ENCODE peak calls at places on chromosome 13, in five cellular contexts. One of them, this sample, is unnamed.
A peak's percentile ranks its signal among the peaks of the same experiment; 100 is the strongest.

GRCh38 chr13:26946675-26947342 is 186.2 kb upstream of the GPR12 start:
- DNase-seq in A549: peak; percentile 50
- DNase-seq in K562: peak; percentile 39
- DNase-seq in SK-N-SH: peak; percentile 48
- DNase-seq in GM12878: peak; percentile 16
- DNase-seq in this sample: peak; percentile 73

GRCh38 chr13:52377898-52378297 is 28.1 kb downstream of the THSD1 start:
- DNase-seq in A549: no peak
- DNase-seq in K562: no peak
- DNase-seq in SK-N-SH: no peak
- DNase-seq in GM12878: no peak
- DNase-seq in this sample: no peak

GRCh38 chr13:110126391-110126961 is 180.5 kb downstream of the COL4A1 start:
- DNase-seq in A549: no peak
- DNase-seq in K562: no peak
- DNase-seq in SK-N-SH: no peak
- DNase-seq in GM12878: no peak
- DNase-seq in this sample: peak; percentile 98

GRCh38 chr13:46951516-46951915 is 54.7 kb upstream of the HTR2A start:
- DNase-seq in A549: no peak
- DNase-seq in K562: no peak
- DNase-seq in SK-N-SH: no peak
- DNase-seq in GM12878: no peak
- DNase-seq in this sample: no peak

GRCh38 chr13:31468114-31468902 is 268.5 kb downstream of the B3GLCT start:
- DNase-seq in A549: no peak
- DNase-seq in K562: no peak
- DNase-seq in SK-N-SH: no peak
- DNase-seq in GM12878: no peak
- DNase-seq in this sample: no peak

GRCh38 chr13:70959376-70959775 is 851.1 kb upstream of the KLHL1 start:
- DNase-seq in A549: no peak
- DNase-seq in K562: no peak
- DNase-seq in SK-N-SH: no peak
- DNase-seq in GM12878: no peak
- DNase-seq in this sample: no peak

GRCh38 chr13:51625555-51626345 is 41.5 kb downstream of the WDFY2 start:
- DNase-seq in A549: no peak
- DNase-seq in K562: no peak
- DNase-seq in SK-N-SH: no peak
- DNase-seq in GM12878: no peak
- DNase-seq in this sample: no peak

GRCh38 chr13:41520699-41521630 is 63.6 kb downstream of the RGCC start:
- DNase-seq in A549: no peak
- DNase-seq in K562: no peak
- DNase-seq in SK-N-SH: no peak
- DNase-seq in GM12878: no peak
- DNase-seq in this sample: no peak

GRCh38 chr13:25179810-25180437 is 7.8 kb upstream of the AMER2 start:
- DNase-seq in A549: no peak
- DNase-seq in K562: no peak
- DNase-seq in SK-N-SH: no peak
- DNase-seq in GM12878: no peak
- DNase-seq in this sample: no peak

GRCh38 chr13:65592757-65593156 is 1637.4 kb downstream of the PCDH9 start:
- DNase-seq in A549: no peak
- DNase-seq in K562: no peak
- DNase-seq in SK-N-SH: no peak
- DNase-seq in GM12878: no peak
- DNase-seq in this sample: peak; percentile 1

GRCh38 chr13:100209857-100210580 is 121.1 kb downstream of the PCCA start:
- DNase-seq in A549: no peak
- DNase-seq in K562: no peak
- DNase-seq in SK-N-SH: no peak
- DNase-seq in GM12878: no peak
- DNase-seq in this sample: peak; percentile 82

GRCh38 chr13:109949395-109949794 is 163.0 kb upstream of the IRS2 start:
- DNase-seq in A549: no peak
- DNase-seq in K562: no peak
- DNase-seq in SK-N-SH: no peak
- DNase-seq in GM12878: no peak
- DNase-seq in this sample: peak; percentile 23

GRCh38 chr13:69264362-69265334 is 843.0 kb upstream of the ATXN8OS start:
- DNase-seq in A549: no peak
- DNase-seq in K562: no peak
- DNase-seq in SK-N-SH: no peak
- DNase-seq in GM12878: no peak
- DNase-seq in this sample: no peak

GRCh38 chr13:24267283-24267682 is 42.1 kb upstream of the C1QTNF9 start:
- DNase-seq in A549: no peak
- DNase-seq in K562: no peak
- DNase-seq in SK-N-SH: no peak
- DNase-seq in GM12878: peak; percentile 30
- DNase-seq in this sample: no peak

DNA sequence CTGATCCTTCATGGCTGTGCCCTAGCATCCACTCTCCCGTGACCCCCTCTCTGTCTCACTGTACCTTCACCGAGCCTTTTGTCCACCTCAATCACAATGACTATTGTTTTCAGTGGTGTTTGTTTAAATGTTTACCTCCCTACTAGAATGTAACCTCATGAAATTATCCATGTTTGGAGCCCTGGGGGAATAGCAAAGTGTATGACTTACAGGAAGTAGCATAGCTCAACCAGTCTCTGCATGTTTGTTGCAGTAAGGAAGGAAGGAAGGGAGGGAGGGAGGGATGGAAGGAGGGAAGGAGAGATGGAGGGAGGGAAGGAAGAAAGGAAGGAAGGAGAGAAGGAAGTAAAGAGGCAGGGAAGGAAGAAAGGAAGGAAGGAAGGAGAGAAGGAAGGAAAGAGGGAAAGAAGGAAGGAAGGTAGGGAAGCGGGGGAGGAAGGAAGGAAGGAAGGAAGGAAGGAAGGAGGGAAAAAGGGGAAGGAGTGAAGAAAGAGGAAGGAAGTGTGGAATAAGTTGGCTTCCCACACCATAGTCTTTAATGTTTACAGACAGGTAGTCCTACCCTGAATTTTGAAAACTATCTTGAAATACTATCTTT is 421.4 kb downstream of the COG6 start:
- DNase-seq in A549: no peak
- DNase-seq in K562: no peak
- DNase-seq in SK-N-SH: no peak
- DNase-seq in GM12878: no peak
- DNase-seq in this sample: no peak
- TF ChIP-seq RCOR1 in A549: no peak
- TF ChIP-seq RCOR1 in K562: no peak
- TF ChIP-seq RCOR1 in SK-N-SH: no peak
- TF ChIP-seq RCOR1 in GM12878: no peak
- TF ChIP-seq RCOR1 in this sample: no peak

DNA sequence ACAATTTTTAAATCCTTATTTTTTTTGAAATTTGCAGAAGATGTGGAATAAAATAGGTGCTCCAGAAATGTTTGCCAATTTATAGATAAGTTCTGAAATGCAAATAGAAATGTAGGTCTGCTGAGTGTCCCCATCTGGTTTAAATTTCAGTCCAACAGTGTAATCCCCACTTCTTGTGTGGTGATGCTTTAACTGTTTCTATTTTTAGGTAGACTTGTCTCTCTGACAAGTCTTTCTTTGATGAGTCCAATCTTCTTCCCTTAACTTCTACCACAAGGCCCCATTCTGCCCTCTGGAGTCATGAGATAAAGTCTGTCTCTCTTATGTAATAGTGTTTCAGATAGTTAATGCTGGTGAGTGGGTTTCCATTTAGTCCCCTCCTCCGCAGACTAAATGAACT is 390.4 kb downstream of the RFC3 start:
- DNase-seq in A549: no peak
- DNase-seq in K562: no peak
- DNase-seq in SK-N-SH: no peak
- DNase-seq in GM12878: no peak
- DNase-seq in this sample: peak; percentile 21
- TF ChIP-seq RCOR1 in A549: no peak
- TF ChIP-seq RCOR1 in K562: no peak
- TF ChIP-seq RCOR1 in SK-N-SH: no peak
- TF ChIP-seq RCOR1 in GM12878: no peak
- TF ChIP-seq RCOR1 in this sample: no peak

DNA sequence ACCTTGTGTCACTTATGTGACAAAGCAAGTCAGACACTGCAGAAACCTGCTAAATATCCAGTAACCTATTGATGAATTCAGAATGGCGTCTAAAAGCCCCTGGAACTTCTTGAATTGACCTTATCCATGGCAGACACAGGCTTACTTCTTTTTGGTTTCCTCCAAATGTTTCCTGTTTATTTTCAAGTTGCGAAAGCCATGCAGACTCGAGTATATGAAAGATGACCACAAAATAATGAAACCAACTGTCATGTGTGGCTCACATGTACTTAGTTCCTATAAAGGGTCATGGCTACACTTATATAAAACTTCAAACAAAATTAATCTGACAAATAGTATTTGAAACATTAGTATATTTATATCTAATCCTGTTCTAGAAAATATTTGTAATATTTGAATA is 113.1 kb upstream of the FNDC3A start:
- DNase-seq in A549: no peak
- DNase-seq in K562: no peak
- DNase-seq in SK-N-SH: no peak
- DNase-seq in GM12878: no peak
- DNase-seq in this sample: peak; percentile 5
- TF ChIP-seq RCOR1 in A549: no peak
- TF ChIP-seq RCOR1 in K562: no peak
- TF ChIP-seq RCOR1 in SK-N-SH: no peak
- TF ChIP-seq RCOR1 in GM12878: no peak
- TF ChIP-seq RCOR1 in this sample: no peak

GRCh38 chr13:79663977-79664636 is 183.2 kb downstream of the NDFIP2 start:
- DNase-seq in A549: no peak
- DNase-seq in K562: no peak
- DNase-seq in SK-N-SH: no peak
- DNase-seq in GM12878: no peak
- DNase-seq in this sample: no peak

GRCh38 chr13:79663420-79663819 is 182.5 kb downstream of the NDFIP2 start:
- DNase-seq in A549: no peak
- DNase-seq in K562: no peak
- DNase-seq in SK-N-SH: no peak
- DNase-seq in GM12878: no peak
- DNase-seq in this sample: no peak

GRCh38 chr13:79660361-79660760 is 179.4 kb downstream of the NDFIP2 start:
- DNase-seq in A549: no peak
- DNase-seq in K562: no peak
- DNase-seq in SK-N-SH: no peak
- DNase-seq in GM12878: peak; percentile 7
- DNase-seq in this sample: no peak

GRCh38 chr13:79659161-79659560 is 178.2 kb downstream of the NDFIP2 start:
- DNase-seq in A549: no peak
- DNase-seq in K562: no peak
- DNase-seq in SK-N-SH: peak; percentile 33
- DNase-seq in GM12878: no peak
- DNase-seq in this sample: no peak

GRCh38 chr13:79662882-79663281 is 181.9 kb downstream of the NDFIP2 start:
- DNase-seq in A549: no peak
- DNase-seq in K562: no peak
- DNase-seq in SK-N-SH: no peak
- DNase-seq in GM12878: no peak
- DNase-seq in this sample: no peak
- TF ChIP-seq RCOR1 in A549: no peak
- TF ChIP-seq RCOR1 in K562: no peak
- TF ChIP-seq RCOR1 in SK-N-SH: peak; percentile 44
- TF ChIP-seq RCOR1 in GM12878: no peak
- TF ChIP-seq RCOR1 in this sample: no peak

DNA sequence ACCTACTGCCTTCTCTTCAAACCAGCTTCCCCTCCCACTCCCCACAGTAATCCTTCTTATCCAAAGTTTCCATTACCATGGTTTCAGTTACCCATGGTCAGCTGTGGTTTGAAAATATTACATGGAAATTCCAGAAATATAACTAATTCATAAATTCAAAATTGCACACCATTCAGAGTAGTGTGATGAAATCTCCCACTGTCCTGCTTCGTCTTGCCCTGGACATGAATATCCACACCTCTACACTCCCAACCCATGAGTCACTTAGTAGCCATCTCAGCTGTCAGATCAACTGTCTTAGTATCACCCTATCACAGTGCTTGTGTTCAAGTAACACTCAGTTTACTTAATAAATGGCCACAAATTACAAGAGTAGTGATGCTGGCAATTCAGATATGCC is 3.8 kb upstream of the KCTD12 start:
- DNase-seq in A549: no peak
- DNase-seq in K562: no peak
- DNase-seq in SK-N-SH: no peak
- DNase-seq in GM12878: no peak
- DNase-seq in this sample: peak; percentile 33
- TF ChIP-seq RCOR1 in A549: no peak
- TF ChIP-seq RCOR1 in K562: no peak
- TF ChIP-seq RCOR1 in SK-N-SH: no peak
- TF ChIP-seq RCOR1 in GM12878: no peak
- TF ChIP-seq RCOR1 in this sample: no peak